ENCODE peak calls at places on chromosomes 4 and X, in five cellular contexts. G is tibial nerve, Q is endothelial cell, P is sigmoid colon, U is fibroblast of pulmonary artery. Y is an unnamed sample.

GRCh38 chr4:157072002-157072401 is 3.9 kb upstream of the GLRB start:
- DNase-seq in G (no peak), Q (no peak), P (no peak), U (peak; percentile 50), Y (no peak)

GRCh38 chr4:88859191-88859812 is 161.7 kb upstream of the NAP1L5 start:
- DNase-seq in G (no peak), Q (no peak), P (no peak), U (no peak), Y (no peak)

GRCh38 chrX:148535639-148536038 is 35.2 kb downstream of the AFF2 start:
- DNase-seq in G (no peak), Q (no peak), P (no peak), U (no peak), Y (no peak)

GRCh38 chr4:26459054-26459755 is 31.1 kb downstream of the CCKAR start:
- DNase-seq in G (no peak), Q (no peak), P (no peak), U (peak; percentile 81), Y (peak; percentile 5)

GRCh38 chr4:147550626-147551250 is 66.5 kb upstream of the TMEM184C start:
- DNase-seq in G (no peak), Q (no peak), P (no peak), U (peak; percentile 56), Y (no peak)

GRCh38 chr4:53706422-53707032 is 115.2 kb upstream of the LNX1 start:
- DNase-seq in G (no peak), Q (peak; percentile 27), P (no peak), U (peak; percentile 86), Y (peak; percentile 8)

GRCh38 chrX:20906571-20906970 is 467.6 kb upstream of the CNKSR2 start:
- DNase-seq in G (no peak), Q (no peak), P (no peak), U (no peak), Y (no peak)

GRCh38 chr4:11451720-11452119 is 23.0 kb upstream of the HS3ST1 start:
- DNase-seq in G (no peak), Q (no peak), P (no peak), U (no peak), Y (no peak)

GRCh38 chr4:78528327-78528726 is 23.2 kb upstream of the ANXA3 start:
- DNase-seq in G (no peak), Q (no peak), P (no peak), U (no peak), Y (no peak)

GRCh38 chr4:162126754-162127153 is 37.0 kb downstream of the FSTL5 start:
- DNase-seq in G (no peak), Q (no peak), P (no peak), U (no peak), Y (no peak)

DNA sequence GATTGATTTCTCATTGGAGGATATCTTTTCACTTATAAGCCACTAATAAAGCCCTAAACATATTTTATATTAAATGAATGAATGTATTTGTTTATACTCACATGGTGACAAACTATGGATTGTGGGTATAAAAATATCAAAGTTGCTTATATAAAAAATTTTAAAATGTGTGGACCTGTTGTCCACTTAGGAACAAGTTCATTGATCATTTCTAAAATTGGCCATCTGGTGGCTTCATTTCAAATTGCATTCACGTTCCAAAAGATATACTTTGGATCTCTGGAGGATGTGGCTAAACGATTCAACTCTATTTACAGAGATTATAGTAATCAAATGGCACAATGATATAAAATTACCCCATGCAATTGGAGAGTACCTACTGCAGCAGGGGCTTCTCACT is 32.5 kb downstream of the FSTL5 start:
- DNase-seq in G (no peak), Q (no peak), P (no peak), U (no peak), Y (peak; percentile 4)
- TF ChIP-seq CTCF in G (no peak), Q (peak; percentile 63), P (no peak), U (no peak), Y (no peak)

DNA sequence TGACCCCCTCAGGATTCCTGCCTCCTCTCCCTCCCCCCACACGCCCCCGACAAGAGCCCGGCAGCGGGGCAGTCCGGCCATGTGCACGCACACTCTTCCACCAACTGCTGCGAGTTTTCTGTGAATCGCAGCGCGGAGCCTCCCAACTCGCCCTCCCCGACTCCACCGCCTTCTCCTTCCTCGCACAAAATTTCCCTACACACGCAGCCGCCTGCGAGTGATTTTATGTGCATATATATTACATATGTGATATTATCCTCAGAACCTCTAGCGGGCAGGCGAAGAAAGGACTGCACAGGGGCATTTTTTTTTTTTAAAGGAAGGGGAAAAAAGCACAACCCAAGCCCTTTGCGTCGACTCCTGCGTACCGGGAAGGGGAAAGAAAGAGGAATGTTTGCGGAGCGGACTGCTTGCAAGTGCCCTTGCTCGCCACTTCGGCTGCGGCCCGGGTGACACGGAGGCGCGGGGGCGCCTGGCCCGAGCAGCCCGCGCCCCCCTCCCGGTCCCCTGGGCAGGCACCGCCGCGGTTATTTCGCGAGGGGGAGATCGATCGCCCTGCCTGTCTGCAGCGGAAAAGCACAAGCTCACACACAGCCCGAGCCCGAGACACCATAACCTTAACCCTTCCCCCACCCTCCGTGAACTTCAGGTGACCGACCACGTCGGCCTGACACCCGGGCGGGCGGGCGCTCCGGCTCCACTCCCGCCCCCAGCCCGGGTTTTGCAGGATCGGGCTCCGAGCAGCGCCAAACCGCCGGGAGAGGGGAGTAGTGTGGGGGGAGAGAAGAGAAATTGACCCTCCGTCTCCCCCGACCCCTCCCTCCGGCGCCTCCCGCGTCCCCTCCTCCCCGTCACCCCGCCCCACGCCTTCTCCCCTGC is 2.2 kb downstream of the ZNF827 start:
- DNase-seq in G (no peak), Q (peak; percentile 75), P (peak; percentile 85), U (peak; percentile 79), Y (peak; percentile 74)
- TF ChIP-seq CTCF in G (no peak), Q (peak; percentile 16), P (peak; percentile 18), U (peak; percentile 28), Y (no peak)

GRCh38 chr4:44629280-44629866 is 22.1 kb downstream of the YIPF7 start:
- DNase-seq in G (no peak), Q (peak; percentile 61), P (no peak), U (peak; percentile 68), Y (peak; percentile 30)

GRCh38 chr4:44632733-44633132 is 18.7 kb downstream of the YIPF7 start:
- DNase-seq in G (no peak), Q (no peak), P (no peak), U (no peak), Y (no peak)

GRCh38 chr4:44632089-44632488 is 19.3 kb downstream of the YIPF7 start:
- DNase-seq in G (no peak), Q (no peak), P (no peak), U (peak; percentile 1), Y (no peak)
- TF ChIP-seq CTCF in G (no peak), Q (peak; percentile 38), P (no peak), U (peak; percentile 31), Y (no peak)

GRCh38 chrX:56783450-56783831 is 54.4 kb downstream of the NBDY start:
- DNase-seq in G (no peak), Q (no peak), P (peak; percentile 91), U (no peak), Y (no peak)
- TF ChIP-seq CTCF in G (no peak), Q (no peak), P (no peak), U (no peak), Y (no peak)

GRCh38 chr4:602559-602942 is 22.8 kb upstream of the PDE6B start:
- DNase-seq in G (no peak), Q (peak; percentile 93), P (no peak), U (peak; percentile 29), Y (peak; percentile 68)
- TF ChIP-seq CTCF in G (peak; percentile 18), Q (peak; percentile 88), P (no peak), U (peak; percentile 48), Y (no peak)

GRCh38 chr4:13540446-13541175 is 3.7 kb downstream of the NKX3-2 start:
- DNase-seq in G (no peak), Q (no peak), P (peak; percentile 45), U (no peak), Y (no peak)

GRCh38 chr4:13541176-13541604 is 3.1 kb downstream of the NKX3-2 start:
- DNase-seq in G (no peak), Q (no peak), P (peak; percentile 62), U (no peak), Y (no peak)

GRCh38 chr4:13542577-13543042 is 1.7 kb downstream of the NKX3-2 start:
- DNase-seq in G (no peak), Q (no peak), P (peak; percentile 69), U (no peak), Y (no peak)

GRCh38 chr4:13543091-13543581 is 1.2 kb downstream of the NKX3-2 start:
- DNase-seq in G (no peak), Q (no peak), P (peak; percentile 73), U (no peak), Y (no peak)

GRCh38 chr4:13541720-13542576 is 2.4 kb downstream of the NKX3-2 start:
- DNase-seq in G (no peak), Q (peak; percentile 40), P (peak; percentile 78), U (no peak), Y (no peak)
- TF ChIP-seq CTCF in G (peak; percentile 6), Q (peak; percentile 27), P (no peak), U (peak; percentile 30), Y (peak; percentile 4)

Y was measured in Calu3.